ENCODE peak calls at places on chromosomes 6 and 20, in seven cellular contexts. A, T, C, F, H, G and I are unnamed samples.
A peak's percentile ranks its signal among the peaks of the same experiment; 100 is the strongest.

GRCh38 chr20:46545077-46545826 is 5.2 kb downstream of the OCSTAMP start:
- DNase-seq in A (peak; percentile 97), T (no peak), C (peak; percentile 21), F (no peak), H (peak; percentile 75), G (no peak), I (no peak)

GRCh38 chr6:109053285-109053684 is 41.4 kb downstream of the SESN1 start:
- DNase-seq in A (no peak), T (no peak), C (no peak), F (no peak), H (no peak), G (no peak), I (no peak)

GRCh38 chr6:32129297-32130088 is 595 bp downstream of the FKBPL start:
- DNase-seq in A (no peak), T (no peak), C (no peak), F (no peak), H (no peak), G (no peak), I (no peak)

GRCh38 chr20:62642666-62643520 is 590 bp downstream of the SLCO4A1 start:
- DNase-seq in A (no peak), T (peak; percentile 45), C (peak; percentile 4), F (no peak), H (peak; percentile 8), G (no peak), I (peak; percentile 91)

GRCh38 chr6:170210651-170211403 is 80.1 kb downstream of the DLL1 start:
- DNase-seq in A (no peak), T (no peak), C (no peak), F (no peak), H (no peak), G (no peak), I (no peak)

GRCh38 chr6:160887616-160888015 is 104.0 kb upstream of the MAP3K4 start:
- DNase-seq in A (no peak), T (no peak), C (no peak), F (no peak), H (no peak), G (no peak), I (no peak)

GRCh38 chr20:50744143-50744792 is 12.9 kb downstream of the PARD6B start:
- DNase-seq in A (no peak), T (peak; percentile 89), C (peak; percentile 88), F (no peak), H (peak; percentile 91), G (peak; percentile 82), I (peak; percentile 48)

GRCh38 chr6:90220273-90220672 is 76.4 kb downstream of the BACH2 start:
- DNase-seq in A (no peak), T (no peak), C (no peak), F (no peak), H (no peak), G (no peak), I (no peak)

GRCh38 chr6:34531580-34532201 is 24.4 kb downstream of the SPDEF start:
- DNase-seq in A (no peak), T (no peak), C (peak; percentile 67), F (no peak), H (peak; percentile 33), G (peak; percentile 95), I (peak; percentile 70)

GRCh38 chr6:96651816-96652215 is 88.9 kb downstream of the FHL5 start:
- DNase-seq in A (no peak), T (no peak), C (no peak), F (no peak), H (no peak), G (no peak), I (no peak)

GRCh38 chr20:63315982-63316491 is 23.1 kb downstream of the COL20A1 start:
- DNase-seq in A (no peak), T (no peak), C (no peak), F (peak; percentile 60), H (no peak), G (peak; percentile 53), I (no peak)

GRCh38 chr6:145028144-145028818 is 707.0 kb downstream of the EPM2A start:
- DNase-seq in A (no peak), T (peak; percentile 45), C (peak; percentile 33), F (no peak), H (peak; percentile 51), G (no peak), I (no peak)

GRCh38 chr6:36015666-36016065 is 8.8 kb downstream of the SLC26A8 start:
- DNase-seq in A (no peak), T (no peak), C (no peak), F (no peak), H (no peak), G (no peak), I (no peak)

GRCh38 chr6:12557760-12558159 is 158.8 kb upstream of the PHACTR1 start:
- DNase-seq in A (no peak), T (no peak), C (no peak), F (no peak), H (no peak), G (no peak), I (no peak)

GRCh38 chr6:12555781-12556180 is 160.8 kb upstream of the PHACTR1 start:
- DNase-seq in A (no peak), T (no peak), C (no peak), F (no peak), H (no peak), G (no peak), I (no peak)

GRCh38 chr6:12555267-12555666 is 161.3 kb upstream of the PHACTR1 start:
- DNase-seq in A (no peak), T (peak; percentile 23), C (peak; percentile 61), F (no peak), H (no peak), G (no peak), I (no peak)

DNA sequence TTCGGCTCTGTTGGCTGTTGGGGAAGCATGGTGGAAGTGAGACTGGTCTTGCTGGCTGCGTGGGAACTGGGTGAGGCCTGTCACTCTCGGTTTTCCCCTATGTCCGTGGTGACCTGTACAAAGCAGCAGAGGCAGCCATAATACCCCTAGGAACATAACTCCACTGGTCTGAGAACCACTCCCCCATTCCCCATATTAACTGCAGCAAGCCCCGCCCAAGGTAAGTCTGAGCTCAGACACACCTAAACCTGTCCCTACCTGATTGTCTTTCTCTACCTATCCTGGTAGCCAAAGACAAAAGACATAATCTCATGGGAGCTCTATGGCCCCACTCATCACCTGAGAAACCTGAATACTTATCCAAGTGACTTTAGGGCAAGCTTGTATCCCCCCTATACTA is 156.3 kb upstream of the PHACTR1 start:
- DNase-seq in A (no peak), T (no peak), C (no peak), F (no peak), H (no peak), G (no peak), I (no peak)
- H3K27ac ChIP-seq in A (no peak overlapping the region), T (no peak overlapping the region), C (no peak overlapping the region), F (no peak overlapping the region), H (no peak overlapping the region), G (no peak overlapping the region), I (no peak overlapping the region)

DNA sequence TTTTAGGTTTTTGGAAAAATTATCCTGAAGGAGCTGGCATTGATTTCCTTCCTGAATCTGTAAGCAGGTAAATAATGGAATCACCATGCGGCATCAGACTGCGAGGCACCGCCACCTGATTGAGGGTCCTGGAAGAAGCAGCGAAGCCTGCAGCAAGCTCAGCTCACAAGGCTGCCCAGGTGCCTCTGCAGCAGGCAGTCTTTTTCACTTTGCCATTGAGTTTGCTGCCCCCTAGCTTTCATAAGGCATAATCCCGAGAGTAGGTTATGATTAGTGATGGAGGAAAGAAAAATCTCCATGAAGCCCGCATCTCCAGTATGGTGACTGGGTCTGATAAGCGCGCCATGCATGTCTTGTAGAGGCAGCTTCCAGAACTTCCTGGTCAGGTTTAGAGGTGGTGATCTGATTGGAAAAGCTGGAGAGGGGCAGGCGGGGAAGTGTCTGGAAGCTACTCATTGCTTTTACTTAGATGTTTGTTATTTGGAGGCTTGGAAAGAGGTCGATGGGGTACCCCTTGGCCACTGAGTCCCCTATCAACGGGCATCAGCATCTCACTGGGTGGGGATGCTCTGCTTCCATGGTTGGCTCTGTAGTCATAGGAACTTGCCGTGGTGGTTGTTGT is 26.7 kb downstream of the IYD start:
- DNase-seq in A (no peak), T (peak; percentile 62), C (peak; percentile 51), F (no peak), H (peak; percentile 56), G (no peak), I (peak; percentile 50)
- TF ChIP-seq CTCF in A (peak; percentile 42), T (peak; percentile 81), C (peak; percentile 66), F (peak; percentile 77), H (peak; percentile 65), G (peak; percentile 60), I (peak; percentile 63)

GRCh38 chr20:5290596-5290995 is 26.2 kb downstream of the PROKR2 start:
- DNase-seq in A (no peak), T (no peak), C (no peak), F (no peak), H (no peak), G (no peak), I (no peak)
- H3K27ac ChIP-seq in A (no peak overlapping the region), T (no peak overlapping the region), C (no peak overlapping the region), F (no peak overlapping the region), H (no peak overlapping the region), G (no peak overlapping the region), I (no peak overlapping the region)

DNA sequence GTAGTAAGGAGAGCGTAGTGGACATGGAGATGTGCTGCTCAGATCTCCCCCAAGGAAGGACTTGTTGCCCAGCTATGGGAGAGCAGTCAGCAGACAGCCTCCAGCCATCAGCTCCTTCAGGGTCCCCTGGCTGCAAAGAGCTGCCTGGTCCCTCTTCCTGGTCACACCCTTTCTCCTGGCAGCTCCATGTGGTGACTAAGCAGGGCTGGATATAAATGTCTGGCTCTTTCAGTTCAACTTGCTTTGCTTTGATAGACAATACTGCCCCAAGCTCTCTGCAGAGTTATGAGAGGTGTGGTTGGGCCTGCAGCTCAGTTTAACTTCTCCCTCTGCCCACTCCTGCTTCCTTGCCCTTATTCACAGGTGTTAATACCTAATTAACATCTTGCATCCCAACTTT is 64.1 kb upstream of the DDR1 start:
- DNase-seq in A (no peak), T (peak; percentile 86), C (peak; percentile 80), F (no peak), H (peak; percentile 88), G (peak; percentile 78), I (no peak)
- TF ChIP-seq CTCF in A (no peak), T (peak; percentile 14), C (peak; percentile 32), F (no peak), H (no peak), G (no peak), I (no peak)

GRCh38 chr6:41896280-41896679 is 1.1 kb upstream of the USP49 start:
- DNase-seq in A (no peak), T (no peak), C (no peak), F (no peak), H (no peak), G (no peak), I (no peak)

GRCh38 chr6:41901882-41902519 is 6.8 kb upstream of the USP49 start:
- DNase-seq in A (no peak), T (no peak), C (peak; percentile 16), F (no peak), H (peak; percentile 39), G (no peak), I (no peak)
- H3K27ac ChIP-seq in A (no peak overlapping the region), T (no peak overlapping the region), C (no peak overlapping the region), F (no peak overlapping the region), H (no peak overlapping the region), G (no peak overlapping the region), I (no peak overlapping the region)

DNA sequence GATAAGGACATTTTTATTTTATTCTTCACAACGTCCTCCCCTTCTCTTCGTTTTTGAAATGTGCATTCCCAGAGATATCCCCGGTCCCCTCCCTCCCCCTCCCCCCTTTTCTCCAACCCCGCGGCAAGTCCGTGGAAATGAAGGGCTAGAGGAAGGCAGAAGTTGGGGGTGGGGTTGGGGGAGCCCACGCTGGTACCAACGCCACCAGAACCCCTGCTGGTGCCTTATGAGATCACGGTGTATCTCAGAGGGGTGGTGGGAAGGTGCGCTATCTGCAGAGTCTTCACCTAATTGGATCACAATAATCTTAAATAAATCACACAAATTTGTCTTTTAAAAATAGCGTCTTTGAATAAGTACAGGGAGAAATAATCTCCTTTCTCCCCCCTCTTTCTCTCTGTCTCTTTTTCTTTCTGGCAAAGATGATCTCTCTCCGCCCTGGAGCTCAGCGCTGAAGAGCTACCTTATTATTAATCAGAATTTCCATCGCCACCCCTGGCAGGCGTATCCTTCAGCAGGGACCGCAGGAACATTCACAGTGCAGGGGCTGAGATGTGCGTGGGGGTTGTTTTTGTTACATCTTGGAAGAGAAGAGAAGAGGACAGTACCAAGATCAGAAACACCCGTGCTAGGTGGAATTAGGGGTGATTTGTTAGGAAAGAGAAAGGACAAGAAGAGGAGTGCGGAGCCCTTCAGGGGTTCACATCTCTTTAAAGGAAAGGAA is 924 bp downstream of the CLVS2 start:
- DNase-seq in A (no peak), T (no peak), C (no peak), F (no peak), H (no peak), G (no peak), I (no peak)
- TF ChIP-seq CTCF in A (no peak), T (no peak), C (no peak), F (no peak), H (no peak), G (no peak), I (no peak)